ENCODE peak calls at places on chromosomes 3 and 15, in four cellular contexts. C is A549, V is tibial nerve, F is uterus. S is an unnamed sample.

GRCh38 chr15:49692514-49693090 is 71.8 kb downstream of the DTWD1 start:
- DNase-seq in C (no peak), V (no peak), F (no peak), S (no peak)

GRCh38 chr15:67164811-67165652 is 89.4 kb downstream of the AAGAB start:
- DNase-seq in C (no peak), F (peak; percentile 17), V (no peak), S (no peak)

GRCh38 chr15:58355352-58355964 is 76.3 kb upstream of the LIPC start:
- DNase-seq in F (no peak), V (no peak), C (no peak), S (no peak)

GRCh38 chr15:66961407-66961884 is 104.0 kb upstream of the SMAD3 start:
- DNase-seq in V (no peak), C (no peak), F (no peak), S (no peak)

GRCh38 chr3:69410301-69410700 is 24.4 kb upstream of the FRMD4B start:
- DNase-seq in V (peak; percentile 88), C (peak; percentile 21), F (peak; percentile 59), S (peak; percentile 43)

GRCh38 chr15:35698331-35698730 is 152.4 kb upstream of the DPH6 start:
- DNase-seq in F (no peak), C (no peak), V (no peak), S (no peak)

GRCh38 chr15:84658080-84658787 is at the start of gene NMB:
- DNase-seq in C (peak; percentile 99), V (peak; percentile 56), F (peak; percentile 81), S (peak; percentile 83)

GRCh38 chr3:193701896-193702644 is 109.1 kb downstream of the OPA1 start:
- DNase-seq in F (no peak), C (no peak), V (no peak), S (no peak)

GRCh38 chr3:8879347-8879944 is 83.8 kb downstream of the RAD18 start:
- DNase-seq in V (no peak), C (no peak), F (no peak), S (no peak)

GRCh38 chr3:174016186-174016585 is 618.6 kb downstream of the NLGN1 start:
- DNase-seq in V (no peak), C (no peak), F (no peak), S (no peak)

GRCh38 chr3:186782542-186783069 is 771 bp upstream of the EIF4A2 start:
- DNase-seq in V (no peak), C (no peak), F (no peak), S (no peak)

GRCh38 chr3:114418107-114418506 is 124.3 kb downstream of the TIGIT start:
- DNase-seq in F (no peak), C (no peak), V (no peak), S (no peak)

GRCh38 chr15:47244361-47244760 is 472.9 kb upstream of the SEMA6D start:
- DNase-seq in C (no peak), V (no peak), F (no peak), S (no peak)

GRCh38 chr3:18501679-18502343 is 76.7 kb upstream of the SATB1 start:
- DNase-seq in V (no peak), C (no peak), F (no peak), S (no peak)

GRCh38 chr3:165759041-165759440 is 78.2 kb downstream of the BCHE start:
- DNase-seq in C (no peak), F (no peak), V (no peak), S (no peak)

GRCh38 chr15:88630141-88630721 is 8.6 kb upstream of the ISG20 start:
- DNase-seq in C (no peak), F (no peak), V (no peak), S (no peak)

GRCh38 chr15:57216288-57216687 is 160.0 kb upstream of the CGNL1 start:
- DNase-seq in C (no peak), V (no peak), F (no peak), S (no peak)

GRCh38 chr3:49412632-49413337 is 562 bp downstream of the TCTA start:
- DNase-seq in C (no peak), F (no peak), V (no peak), S (no peak)

GRCh38 chr15:28919201-28919627 is 33.4 kb downstream of the APBA2 start:
- DNase-seq in F (no peak), C (peak; percentile 36), V (no peak), S (no peak)

GRCh38 chr3:42226470-42227425 is 39.2 kb downstream of the CCK start:
- DNase-seq in C (no peak), V (no peak), F (no peak), S (no peak)

GRCh38 chr3:141955163-141955562 is 78.7 kb downstream of the ATP1B3 start:
- DNase-seq in C (no peak), F (no peak), V (no peak), S (no peak)

GRCh38 chr15:49075876-49076275 is 29.6 kb upstream of the SECISBP2L start:
- DNase-seq in V (no peak), F (no peak), C (no peak), S (no peak)

GRCh38 chr3:120449701-120450216 is 1.0 kb downstream of the FSTL1 start:
- DNase-seq in C (peak; percentile 24), F (no peak), V (peak; percentile 56), S (no peak)

GRCh38 chr15:67501177-67501835 is 19.6 kb upstream of the C15orf61 start:
- DNase-seq in C (no peak), F (no peak), V (no peak), S (no peak)

GRCh38 chr15:73134196-73134595 is 81.9 kb downstream of the NEO1 start:
- DNase-seq in F (no peak), C (no peak), V (no peak), S (no peak)

GRCh38 chr3:120743556-120744195 is 1.1 kb downstream of the GTF2E1 start:
- DNase-seq in F (no peak), C (no peak), V (no peak), S (no peak)

GRCh38 chr3:131396170-131396569 is 14.6 kb downstream of the NUDT16 start:
- DNase-seq in F (no peak), V (peak; percentile 84), C (no peak), S (no peak)

GRCh38 chr3:161069441-161070251 is 35.5 kb downstream of the B3GALNT1 start:
- DNase-seq in F (no peak), V (no peak), C (no peak), S (no peak)

GRCh38 chr3:122925756-122926155 is 101.8 kb downstream of the SEMA5B start:
- DNase-seq in F (no peak), V (no peak), C (no peak), S (no peak)

GRCh38 chr15:90901799-90902655 is 1.1 kb upstream of the MAN2A2 start:
- DNase-seq in F (peak; percentile 70), C (peak; percentile 99), V (peak; percentile 75), S (peak; percentile 85)

GRCh38 chr3:169618894-169619792 is 44.4 kb downstream of the MECOM start:
- DNase-seq in C (no peak), V (no peak), F (no peak), S (no peak)

GRCh38 chr3:149512073-149512782 is 37.7 kb downstream of the TM4SF4 start:
- DNase-seq in C (peak; percentile 82), V (peak; percentile 81), F (peak; percentile 64), S (peak; percentile 62)

GRCh38 chr3:49411550-49411967 is 217 bp downstream of the RHOA start:
- DNase-seq in C (no peak), F (peak; percentile 53), V (no peak), S (peak; percentile 79)

GRCh38 chr3:117303446-117303845 is 593.9 kb downstream of the TUSC7 start:
- DNase-seq in C (no peak), F (no peak), V (no peak), S (no peak)

GRCh38 chr15:62941719-62942118 is 100.8 kb upstream of the TPM1 start:
- DNase-seq in F (no peak), V (no peak), C (no peak), S (no peak)
- H3K27ac ChIP-seq in F (peak overlapping the region; percentile 86), V (peak overlapping the region; percentile 85), C (peak overlapping the region; percentile 67), S (no peak overlapping the region)

DNA sequence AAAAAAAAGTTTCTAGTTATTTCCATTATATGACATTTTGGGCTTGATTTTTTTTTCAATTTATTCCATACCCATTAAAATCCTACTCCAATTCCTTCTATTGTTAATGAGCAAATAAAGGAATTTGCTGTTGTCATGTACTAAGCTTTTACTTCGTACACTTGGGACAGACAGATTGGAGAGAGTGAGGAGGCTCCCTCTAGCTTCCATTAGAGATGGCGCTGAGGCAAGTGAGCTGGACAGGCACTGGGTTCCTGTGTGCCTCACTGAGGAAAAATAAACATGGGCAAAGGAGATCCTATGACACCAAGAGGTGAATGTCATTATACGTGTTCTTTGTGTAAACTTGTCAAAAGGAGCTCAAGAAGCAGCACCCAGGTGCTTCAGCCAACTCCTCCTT is 441.1 kb upstream of the MDFIC2 start:
- DNase-seq in C (no peak), F (no peak), V (no peak), S (no peak)
- TF ChIP-seq CTCF in C (peak; percentile 8), F (no peak), V (no peak), S (no peak)

DNA sequence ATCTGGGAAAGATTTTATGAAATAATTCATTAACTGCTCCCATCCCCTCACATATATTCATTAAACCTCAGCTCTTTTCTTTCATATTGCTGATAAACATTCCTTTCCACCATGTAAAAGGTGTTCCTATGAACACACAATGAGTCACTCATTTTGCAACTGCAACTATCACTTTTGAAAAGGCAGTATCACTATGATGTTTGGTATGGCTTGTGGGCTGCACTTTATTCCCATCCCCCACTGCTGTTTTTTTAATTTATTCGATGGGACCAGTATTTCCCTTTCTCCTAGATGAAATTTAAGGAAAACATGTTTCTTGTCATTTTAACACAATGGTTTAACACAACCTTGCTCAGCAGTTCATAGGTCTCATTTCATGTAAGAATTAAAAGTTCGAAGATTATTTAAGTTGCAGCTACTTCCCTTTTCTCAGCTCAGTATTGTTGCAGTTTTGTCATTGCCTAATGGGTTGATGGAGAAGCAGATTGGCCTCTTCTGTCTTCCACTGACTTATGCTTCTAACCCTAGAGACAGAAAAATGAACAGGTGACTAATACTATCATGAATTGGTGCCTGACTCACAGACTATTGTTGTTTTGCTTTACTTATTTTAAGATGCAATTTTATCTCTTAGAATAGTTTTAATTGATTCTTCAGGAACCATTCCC is 280.3 kb downstream of the ZPLD1 start:
- DNase-seq in F (no peak), C (peak; percentile 2), V (no peak), S (no peak)
- TF ChIP-seq POLR2A in F (no peak), C (no peak), V (no peak), S (no peak)

GRCh38 chr3:36918050-36918449 is 26.8 kb downstream of the TRANK1 start:
- DNase-seq in F (no peak), V (no peak), C (no peak), S (no peak)
- H3K27ac ChIP-seq in F (no peak overlapping the region), V (no peak overlapping the region), C (no peak overlapping the region), S (no peak overlapping the region)

GRCh38 chr3:138097192-138097829 is 18.1 kb downstream of the DZIP1L start:
- DNase-seq in C (peak; percentile 54), F (no peak), V (no peak), S (no peak)
- TF ChIP-seq CTCF in C (no peak), F (no peak), V (no peak), S (no peak)

GRCh38 chr15:99104788-99105515 is at the start of gene SYNM:
- DNase-seq in F (peak; percentile 77), C (peak; percentile 94), V (peak; percentile 50), S (peak; percentile 75)
- TF ChIP-seq POLR2A in F (peak; percentile 64), C (peak; percentile 100), V (peak; percentile 77), S (peak; percentile 31)